ENCODE peak calls at places on chromosomes 2 and 18, in four cellular contexts. One of them, this sample, is unnamed.

GRCh38 chr2:60530660-60531276 is 22.7 kb downstream of the BCL11A start:
- DNase-seq in head of caudate nucleus: no peak
- DNase-seq in HEK293T: peak; percentile 68
- DNase-seq in GM13977: no peak
- DNase-seq in this sample: no peak

GRCh38 chr18:13379062-13379800 is 160.7 kb downstream of the LDLRAD4 start:
- DNase-seq in head of caudate nucleus: no peak
- DNase-seq in GM13977: no peak
- DNase-seq in HEK293T: no peak
- DNase-seq in this sample: no peak

GRCh38 chr2:235642446-235643107 is 148.7 kb downstream of the AGAP1 start:
- DNase-seq in GM13977: no peak
- DNase-seq in head of caudate nucleus: no peak
- DNase-seq in HEK293T: no peak
- DNase-seq in this sample: peak; percentile 85

GRCh38 chr2:30686000-30686399 is 121.2 kb downstream of the CAPN13 start:
- DNase-seq in head of caudate nucleus: no peak
- DNase-seq in GM13977: no peak
- DNase-seq in HEK293T: peak; percentile 34
- DNase-seq in this sample: no peak

GRCh38 chr2:51103205-51103604 is 71.3 kb upstream of the NRXN1 start:
- DNase-seq in head of caudate nucleus: no peak
- DNase-seq in HEK293T: no peak
- DNase-seq in GM13977: no peak
- DNase-seq in this sample: no peak

GRCh38 chr18:44979813-44980212 is 299.1 kb downstream of the SETBP1 start:
- DNase-seq in GM13977: no peak
- DNase-seq in HEK293T: no peak
- DNase-seq in head of caudate nucleus: no peak
- DNase-seq in this sample: no peak

GRCh38 chr2:151638188-151638933 is 95.9 kb downstream of the NEB start:
- DNase-seq in GM13977: no peak
- DNase-seq in HEK293T: no peak
- DNase-seq in head of caudate nucleus: no peak
- DNase-seq in this sample: no peak

GRCh38 chr2:165698621-165698946 is 95.5 kb downstream of the GALNT3 start:
- DNase-seq in GM13977: peak; percentile 13
- DNase-seq in head of caudate nucleus: peak; percentile 36
- DNase-seq in HEK293T: peak; percentile 62
- DNase-seq in this sample: no peak

GRCh38 chr2:109255594-109255993 is 126.6 kb downstream of the SH3RF3 start:
- DNase-seq in HEK293T: no peak
- DNase-seq in head of caudate nucleus: no peak
- DNase-seq in GM13977: no peak
- DNase-seq in this sample: no peak

GRCh38 chr2:80874374-80874773 is 569.8 kb upstream of the LRRTM1 start:
- DNase-seq in head of caudate nucleus: no peak
- DNase-seq in GM13977: no peak
- DNase-seq in HEK293T: no peak
- DNase-seq in this sample: no peak

GRCh38 chr18:23452728-23453656 is at the start of gene RIOK3:
- DNase-seq in head of caudate nucleus: peak; percentile 98
- DNase-seq in GM13977: peak; percentile 95
- DNase-seq in HEK293T: peak; percentile 99
- DNase-seq in this sample: peak; percentile 100

GRCh38 chr2:67856866-67857265 is 205.9 kb downstream of the C1D start:
- DNase-seq in HEK293T: no peak
- DNase-seq in GM13977: no peak
- DNase-seq in head of caudate nucleus: no peak
- DNase-seq in this sample: no peak

GRCh38 chr2:236117396-236117795 is 50.8 kb downstream of the GBX2 start:
- DNase-seq in GM13977: no peak
- DNase-seq in HEK293T: no peak
- DNase-seq in head of caudate nucleus: no peak
- DNase-seq in this sample: no peak

GRCh38 chr2:199131256-199131655 is 326.5 kb downstream of the SATB2 start:
- DNase-seq in HEK293T: no peak
- DNase-seq in GM13977: no peak
- DNase-seq in head of caudate nucleus: no peak
- DNase-seq in this sample: no peak

GRCh38 chr2:1886405-1886992 is 142.2 kb upstream of the PXDN start:
- DNase-seq in head of caudate nucleus: peak; percentile 82
- DNase-seq in GM13977: peak; percentile 72
- DNase-seq in HEK293T: peak; percentile 71
- DNase-seq in this sample: peak; percentile 85

GRCh38 chr18:6055711-6056110 is 160.4 kb upstream of the TMEM200C start:
- DNase-seq in GM13977: no peak
- DNase-seq in head of caudate nucleus: no peak
- DNase-seq in HEK293T: no peak
- DNase-seq in this sample: no peak

GRCh38 chr2:73034661-73035374 is 36.7 kb downstream of the SFXN5 start:
- DNase-seq in GM13977: no peak
- DNase-seq in HEK293T: no peak
- DNase-seq in head of caudate nucleus: no peak
- DNase-seq in this sample: no peak

GRCh38 chr18:28365406-28365805 is 188.5 kb upstream of the CDH2 start:
- DNase-seq in GM13977: no peak
- DNase-seq in head of caudate nucleus: no peak
- DNase-seq in HEK293T: no peak
- DNase-seq in this sample: no peak

GRCh38 chr2:176991421-176991820 is 221.2 kb upstream of the HNRNPA3 start:
- DNase-seq in HEK293T: no peak
- DNase-seq in head of caudate nucleus: no peak
- DNase-seq in GM13977: no peak
- DNase-seq in this sample: no peak